ENCODE peak calls at places on chromosomes 11 and 22, in ten cellular contexts. One of them, this sample, is unnamed.

GRCh38 chr11:124863826-124864165 is 1.4 kb upstream of the ROBO3 start:
- DNase-seq in neural progenitor cell: peak; percentile 73
- DNase-seq in HFFc6: no peak
- DNase-seq in AG09309: no peak
- DNase-seq in mucosa of descending colon: no peak
- DNase-seq in lung: no peak
- DNase-seq in B cell: no peak
- DNase-seq in cardiac fibroblast: no peak
- DNase-seq in lower leg skin: no peak
- DNase-seq in bronchial epithelial cell: no peak
- DNase-seq in this sample: no peak

GRCh38 chr11:126465573-126466287 is 110.2 kb downstream of the ST3GAL4 start:
- DNase-seq in AG09309: no peak
- DNase-seq in B cell: peak; percentile 40
- DNase-seq in mucosa of descending colon: peak; percentile 68
- DNase-seq in bronchial epithelial cell: no peak
- DNase-seq in neural progenitor cell: no peak
- DNase-seq in HFFc6: no peak
- DNase-seq in cardiac fibroblast: no peak
- DNase-seq in lung: no peak
- DNase-seq in lower leg skin: no peak
- DNase-seq in this sample: no peak

GRCh38 chr11:128988224-128988970 is 45.7 kb upstream of the TP53AIP1 start:
- DNase-seq in HFFc6: no peak
- DNase-seq in neural progenitor cell: no peak
- DNase-seq in AG09309: no peak
- DNase-seq in lower leg skin: no peak
- DNase-seq in mucosa of descending colon: no peak
- DNase-seq in cardiac fibroblast: no peak
- DNase-seq in lung: no peak
- DNase-seq in B cell: no peak
- DNase-seq in bronchial epithelial cell: no peak
- DNase-seq in this sample: no peak

GRCh38 chr22:40511604-40512003 is 124.9 kb downstream of the MRTFA start:
- DNase-seq in B cell: no peak
- DNase-seq in lung: no peak
- DNase-seq in bronchial epithelial cell: no peak
- DNase-seq in HFFc6: no peak
- DNase-seq in neural progenitor cell: no peak
- DNase-seq in cardiac fibroblast: no peak
- DNase-seq in lower leg skin: no peak
- DNase-seq in AG09309: no peak
- DNase-seq in mucosa of descending colon: no peak
- DNase-seq in this sample: no peak

GRCh38 chr11:84642500-84642899 is 984.6 kb downstream of the DLG2 start:
- DNase-seq in HFFc6: no peak
- DNase-seq in lower leg skin: no peak
- DNase-seq in lung: no peak
- DNase-seq in cardiac fibroblast: no peak
- DNase-seq in neural progenitor cell: no peak
- DNase-seq in AG09309: no peak
- DNase-seq in B cell: no peak
- DNase-seq in bronchial epithelial cell: no peak
- DNase-seq in mucosa of descending colon: no peak
- DNase-seq in this sample: no peak

GRCh38 chr22:37807410-37808293 is at the start of gene GCAT:
- DNase-seq in AG09309: peak; percentile 74
- DNase-seq in B cell: peak; percentile 88
- DNase-seq in mucosa of descending colon: peak; percentile 97
- DNase-seq in cardiac fibroblast: peak; percentile 97
- DNase-seq in neural progenitor cell: peak; percentile 98
- DNase-seq in lower leg skin: peak; percentile 96
- DNase-seq in HFFc6: peak; percentile 91
- DNase-seq in lung: peak; percentile 96
- DNase-seq in bronchial epithelial cell: peak; percentile 89
- DNase-seq in this sample: peak; percentile 77

GRCh38 chr11:123261345-123262106 is 66.5 kb upstream of the CLMP start:
- DNase-seq in bronchial epithelial cell: peak; percentile 76
- DNase-seq in HFFc6: peak; percentile 42
- DNase-seq in lower leg skin: peak; percentile 53
- DNase-seq in cardiac fibroblast: peak; percentile 78
- DNase-seq in AG09309: no peak
- DNase-seq in lung: peak; percentile 84
- DNase-seq in neural progenitor cell: peak; percentile 90
- DNase-seq in mucosa of descending colon: peak; percentile 73
- DNase-seq in B cell: peak; percentile 38
- DNase-seq in this sample: peak; percentile 74

GRCh38 chr11:101848262-101848661 is 66.5 kb upstream of the CEP126 start:
- DNase-seq in AG09309: no peak
- DNase-seq in mucosa of descending colon: no peak
- DNase-seq in bronchial epithelial cell: peak; percentile 34
- DNase-seq in lung: no peak
- DNase-seq in B cell: peak; percentile 14
- DNase-seq in lower leg skin: no peak
- DNase-seq in HFFc6: no peak
- DNase-seq in cardiac fibroblast: peak; percentile 65
- DNase-seq in neural progenitor cell: peak; percentile 20
- DNase-seq in this sample: no peak

GRCh38 chr11:87820026-87820425 is 355.2 kb downstream of the RAB38 start:
- DNase-seq in B cell: no peak
- DNase-seq in lower leg skin: no peak
- DNase-seq in cardiac fibroblast: no peak
- DNase-seq in mucosa of descending colon: no peak
- DNase-seq in AG09309: no peak
- DNase-seq in lung: no peak
- DNase-seq in bronchial epithelial cell: no peak
- DNase-seq in neural progenitor cell: no peak
- DNase-seq in HFFc6: no peak
- DNase-seq in this sample: no peak

GRCh38 chr11:69022268-69022667 is 9.2 kb upstream of the MRGPRF start:
- DNase-seq in AG09309: no peak
- DNase-seq in lower leg skin: no peak
- DNase-seq in bronchial epithelial cell: no peak
- DNase-seq in mucosa of descending colon: no peak
- DNase-seq in HFFc6: no peak
- DNase-seq in lung: no peak
- DNase-seq in B cell: no peak
- DNase-seq in neural progenitor cell: no peak
- DNase-seq in cardiac fibroblast: no peak
- DNase-seq in this sample: no peak

GRCh38 chr11:65785329-65786007 is 1.4 kb upstream of the OVOL1 start:
- DNase-seq in cardiac fibroblast: no peak
- DNase-seq in mucosa of descending colon: peak; percentile 34
- DNase-seq in HFFc6: no peak
- DNase-seq in bronchial epithelial cell: no peak
- DNase-seq in neural progenitor cell: no peak
- DNase-seq in AG09309: no peak
- DNase-seq in lower leg skin: no peak
- DNase-seq in B cell: no peak
- DNase-seq in lung: no peak
- DNase-seq in this sample: no peak

GRCh38 chr22:20581503-20582170 is 74.2 kb downstream of the MED15 start:
- DNase-seq in bronchial epithelial cell: no peak
- DNase-seq in lung: no peak
- DNase-seq in neural progenitor cell: no peak
- DNase-seq in HFFc6: no peak
- DNase-seq in mucosa of descending colon: no peak
- DNase-seq in cardiac fibroblast: no peak
- DNase-seq in lower leg skin: no peak
- DNase-seq in B cell: no peak
- DNase-seq in AG09309: no peak
- DNase-seq in this sample: no peak

GRCh38 chr11:86799680-86800075 is 664 bp upstream of the PRSS23 start:
- DNase-seq in AG09309: no peak
- DNase-seq in lower leg skin: no peak
- DNase-seq in neural progenitor cell: peak; percentile 63
- DNase-seq in cardiac fibroblast: no peak
- DNase-seq in bronchial epithelial cell: no peak
- DNase-seq in mucosa of descending colon: peak; percentile 50
- DNase-seq in HFFc6: no peak
- DNase-seq in B cell: no peak
- DNase-seq in lung: no peak
- DNase-seq in this sample: no peak

GRCh38 chr11:64642876-64643257 is 51.8 kb downstream of the SLC22A12 start:
- DNase-seq in HFFc6: no peak
- DNase-seq in mucosa of descending colon: no peak
- DNase-seq in neural progenitor cell: peak; percentile 34
- DNase-seq in B cell: no peak
- DNase-seq in bronchial epithelial cell: no peak
- DNase-seq in AG09309: no peak
- DNase-seq in lower leg skin: no peak
- DNase-seq in cardiac fibroblast: no peak
- DNase-seq in lung: no peak
- DNase-seq in this sample: no peak

GRCh38 chr11:134636071-134636470 is 224.0 kb upstream of the B3GAT1 start:
- DNase-seq in mucosa of descending colon: no peak
- DNase-seq in lung: no peak
- DNase-seq in HFFc6: no peak
- DNase-seq in lower leg skin: no peak
- DNase-seq in bronchial epithelial cell: no peak
- DNase-seq in cardiac fibroblast: no peak
- DNase-seq in AG09309: no peak
- DNase-seq in neural progenitor cell: no peak
- DNase-seq in B cell: no peak
- DNase-seq in this sample: no peak

GRCh38 chr22:40006641-40007040 is 11.9 kb downstream of the FAM83F start:
- DNase-seq in AG09309: no peak
- DNase-seq in lower leg skin: no peak
- DNase-seq in neural progenitor cell: no peak
- DNase-seq in mucosa of descending colon: peak; percentile 31
- DNase-seq in lung: no peak
- DNase-seq in bronchial epithelial cell: no peak
- DNase-seq in HFFc6: no peak
- DNase-seq in B cell: no peak
- DNase-seq in cardiac fibroblast: no peak
- DNase-seq in this sample: no peak

GRCh38 chr11:36684840-36685800 is 87.1 kb upstream of the RAG2 start:
- DNase-seq in HFFc6: no peak
- DNase-seq in lower leg skin: no peak
- DNase-seq in mucosa of descending colon: no peak
- DNase-seq in AG09309: no peak
- DNase-seq in B cell: no peak
- DNase-seq in neural progenitor cell: no peak
- DNase-seq in lung: no peak
- DNase-seq in cardiac fibroblast: no peak
- DNase-seq in bronchial epithelial cell: no peak
- DNase-seq in this sample: no peak

GRCh38 chr11:4203603-4204360 is 109.2 kb downstream of the RRM1 start:
- DNase-seq in cardiac fibroblast: no peak
- DNase-seq in lung: no peak
- DNase-seq in bronchial epithelial cell: no peak
- DNase-seq in AG09309: no peak
- DNase-seq in neural progenitor cell: peak; percentile 64
- DNase-seq in HFFc6: no peak
- DNase-seq in B cell: no peak
- DNase-seq in mucosa of descending colon: no peak
- DNase-seq in lower leg skin: no peak
- DNase-seq in this sample: no peak
- TF ChIP-seq CTCF in cardiac fibroblast: no peak
- TF ChIP-seq CTCF in lung: no peak
- TF ChIP-seq CTCF in bronchial epithelial cell: no peak
- TF ChIP-seq CTCF in AG09309: no peak
- TF ChIP-seq CTCF in neural progenitor cell: peak; percentile 55
- TF ChIP-seq CTCF in HFFc6: peak; percentile 17
- TF ChIP-seq CTCF in B cell: no peak
- TF ChIP-seq CTCF in mucosa of descending colon: no peak
- TF ChIP-seq CTCF in lower leg skin: no peak
- TF ChIP-seq CTCF in this sample: no peak

DNA sequence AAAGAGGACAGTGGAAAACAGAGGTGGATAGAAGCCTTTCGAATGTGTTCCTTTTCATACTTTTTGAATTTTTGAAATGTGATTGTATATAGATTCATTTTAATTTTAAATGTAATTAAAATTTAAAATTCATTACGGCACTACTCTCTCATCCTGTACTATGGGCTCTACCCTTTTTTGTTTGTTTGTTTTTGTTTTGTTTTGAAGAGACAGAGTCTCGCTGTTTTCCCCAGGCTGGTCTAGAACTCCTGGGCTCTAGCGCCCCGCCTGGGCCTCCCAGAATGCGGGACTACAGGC is 11.9 kb upstream of the HDHD5 start:
- DNase-seq in lower leg skin: no peak
- DNase-seq in mucosa of descending colon: no peak
- DNase-seq in HFFc6: no peak
- DNase-seq in B cell: no peak
- DNase-seq in AG09309: no peak
- DNase-seq in cardiac fibroblast: no peak
- DNase-seq in bronchial epithelial cell: no peak
- DNase-seq in lung: no peak
- DNase-seq in neural progenitor cell: no peak
- DNase-seq in this sample: no peak
- TF ChIP-seq CTCF in lower leg skin: no peak
- TF ChIP-seq CTCF in mucosa of descending colon: no peak
- TF ChIP-seq CTCF in HFFc6: no peak
- TF ChIP-seq CTCF in B cell: no peak
- TF ChIP-seq CTCF in AG09309: peak; percentile 23
- TF ChIP-seq CTCF in cardiac fibroblast: peak; percentile 44
- TF ChIP-seq CTCF in bronchial epithelial cell: no peak
- TF ChIP-seq CTCF in lung: no peak
- TF ChIP-seq CTCF in neural progenitor cell: no peak
- TF ChIP-seq CTCF in this sample: no peak

GRCh38 chr11:32173435-32173834 is 82.6 kb downstream of the RCN1 start:
- DNase-seq in mucosa of descending colon: no peak
- DNase-seq in B cell: peak; percentile 6
- DNase-seq in neural progenitor cell: peak; percentile 86
- DNase-seq in lower leg skin: peak; percentile 25
- DNase-seq in lung: peak; percentile 34
- DNase-seq in cardiac fibroblast: peak; percentile 79
- DNase-seq in HFFc6: peak; percentile 53
- DNase-seq in AG09309: peak; percentile 11
- DNase-seq in bronchial epithelial cell: peak; percentile 43
- DNase-seq in this sample: no peak
- TF ChIP-seq CTCF in mucosa of descending colon: no peak
- TF ChIP-seq CTCF in B cell: no peak
- TF ChIP-seq CTCF in neural progenitor cell: peak; percentile 72
- TF ChIP-seq CTCF in lower leg skin: peak; percentile 20
- TF ChIP-seq CTCF in lung: peak; percentile 31
- TF ChIP-seq CTCF in cardiac fibroblast: peak; percentile 75
- TF ChIP-seq CTCF in HFFc6: peak; percentile 83
- TF ChIP-seq CTCF in AG09309: peak; percentile 86
- TF ChIP-seq CTCF in bronchial epithelial cell: peak; percentile 82
- TF ChIP-seq CTCF in this sample: no peak

DNA sequence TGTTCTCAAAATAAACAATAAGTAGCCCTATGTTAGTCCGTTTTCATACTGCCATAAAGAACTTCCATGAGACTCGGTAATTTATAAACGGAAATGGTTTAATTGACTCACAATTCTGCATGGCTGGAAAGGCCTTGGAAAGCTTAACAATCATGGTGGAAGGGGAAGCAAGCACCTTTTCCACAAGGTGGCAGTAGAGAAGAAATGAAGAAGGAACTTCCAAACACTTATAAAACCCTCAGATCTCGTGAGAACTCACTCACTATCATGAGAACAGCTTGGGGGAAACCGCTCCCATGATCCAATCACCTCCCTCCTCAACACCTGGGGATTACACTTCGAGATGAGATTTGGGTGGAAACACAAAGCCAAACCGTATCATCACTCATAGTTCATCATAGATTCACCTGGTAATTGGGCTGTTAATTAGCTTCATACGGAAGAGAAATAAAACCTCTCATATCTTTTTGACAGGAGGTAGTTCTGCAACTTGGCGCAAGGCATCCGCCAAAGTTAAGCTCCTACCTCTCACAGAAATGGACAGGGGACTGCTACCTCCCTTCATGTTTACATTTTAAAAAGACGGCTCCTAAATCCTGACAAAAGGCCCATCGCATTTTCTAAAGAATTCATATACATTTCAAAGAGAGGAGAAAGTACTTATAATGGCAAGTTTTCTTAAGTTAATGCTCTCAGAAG is 49.0 kb downstream of the MUC15 start:
- DNase-seq in lung: no peak
- DNase-seq in neural progenitor cell: peak; percentile 58
- DNase-seq in HFFc6: peak; percentile 17
- DNase-seq in cardiac fibroblast: peak; percentile 62
- DNase-seq in mucosa of descending colon: no peak
- DNase-seq in lower leg skin: no peak
- DNase-seq in AG09309: no peak
- DNase-seq in bronchial epithelial cell: peak; percentile 63
- DNase-seq in B cell: no peak
- DNase-seq in this sample: no peak
- TF ChIP-seq CTCF in lung: no peak
- TF ChIP-seq CTCF in neural progenitor cell: peak; percentile 55
- TF ChIP-seq CTCF in HFFc6: peak; percentile 62
- TF ChIP-seq CTCF in cardiac fibroblast: peak; percentile 41
- TF ChIP-seq CTCF in mucosa of descending colon: no peak
- TF ChIP-seq CTCF in lower leg skin: no peak
- TF ChIP-seq CTCF in AG09309: peak; percentile 39
- TF ChIP-seq CTCF in bronchial epithelial cell: peak; percentile 59
- TF ChIP-seq CTCF in B cell: no peak
- TF ChIP-seq CTCF in this sample: no peak

This sample was measured in omental fat pad.